ENCODE peak calls at places on chromosomes 11 and 22, in seven cellular contexts. H, J, R, V, N, M and C are unnamed samples.

GRCh38 chr22:26215766-26216165 is 46.5 kb downstream of the SEZ6L start:
- DNase-seq in H (no peak), V (no peak), M (no peak), N (no peak), R (no peak), J (no peak), C (no peak)

GRCh38 chr11:123159146-123159857 is 35.7 kb downstream of the CLMP start:
- DNase-seq in J (peak; percentile 47), N (no peak), H (no peak), V (no peak), R (no peak), M (no peak), C (no peak)

GRCh38 chr11:48037709-48038468 is 57.5 kb downstream of the PTPRJ start:
- DNase-seq in J (peak; percentile 77), H (no peak), R (peak; percentile 54), V (no peak), N (no peak), M (no peak), C (no peak)

GRCh38 chr11:46210133-46210636 is 67.3 kb upstream of the CREB3L1 start:
- DNase-seq in M (no peak), H (no peak), N (no peak), R (peak; percentile 52), J (peak; percentile 72), V (no peak), C (no peak)

GRCh38 chr11:115745041-115745440 is 240.8 kb upstream of the CADM1 start:
- DNase-seq in M (no peak), J (no peak), V (no peak), R (no peak), H (no peak), N (no peak), C (no peak)

GRCh38 chr11:61392991-61393595 is 706 bp downstream of the TMEM216 start:
- DNase-seq in M (no peak), N (no peak), H (no peak), J (peak; percentile 34), V (peak; percentile 30), R (no peak), C (no peak)

GRCh38 chr11:34654491-34655334 is 33.8 kb downstream of the EHF start:
- DNase-seq in H (peak; percentile 64), R (peak; percentile 37), J (peak; percentile 66), V (no peak), M (no peak), N (no peak), C (no peak)

GRCh38 chr11:128437137-128437536 is 150.2 kb downstream of the ETS1 start:
- DNase-seq in J (peak; percentile 79), N (peak; percentile 45), M (no peak), V (peak; percentile 41), H (no peak), R (peak; percentile 68), C (no peak)

GRCh38 chr11:128250482-128250881 is 336.9 kb downstream of the ETS1 start:
- DNase-seq in M (no peak), N (no peak), H (no peak), V (no peak), J (no peak), R (no peak), C (no peak)

GRCh38 chr22:42820075-42820763 is 36.9 kb downstream of the ARFGAP3 start:
- DNase-seq in N (no peak), R (peak; percentile 71), H (no peak), J (peak; percentile 93), V (peak; percentile 9), M (no peak), C (no peak)

GRCh38 chr11:8863838-8864237 is 47.2 kb upstream of the AKIP1 start:
- DNase-seq in R (peak; percentile 70), V (no peak), N (no peak), M (no peak), J (peak; percentile 78), H (no peak), C (no peak)

GRCh38 chr11:106156290-106156937 is 79.0 kb downstream of the AASDHPPT start:
- DNase-seq in H (no peak), N (peak; percentile 30), J (peak; percentile 83), M (no peak), R (peak; percentile 77), V (peak; percentile 47), C (no peak)

GRCh38 chr11:66637557-66638176 is 836 bp upstream of the RBM4 start:
- DNase-seq in N (no peak), M (no peak), R (no peak), J (peak; percentile 46), H (no peak), V (peak; percentile 54), C (no peak)

GRCh38 chr11:130145975-130146776 is 13.4 kb upstream of the ST14 start:
- DNase-seq in H (no peak), V (no peak), M (no peak), N (no peak), R (no peak), J (no peak), C (no peak)

GRCh38 chr11:115219378-115219777 is 284.8 kb downstream of the CADM1 start:
- DNase-seq in H (no peak), N (no peak), R (no peak), V (no peak), J (no peak), M (no peak), C (no peak)

GRCh38 chr11:68014157-68014965 is 4.2 kb downstream of the ALDH3B1 start:
- DNase-seq in V (no peak), H (peak; percentile 61), J (peak; percentile 87), R (peak; percentile 73), M (no peak), N (peak; percentile 51), C (no peak)

GRCh38 chr22:40721266-40721665 is 42.0 kb downstream of the MCHR1 start:
- DNase-seq in V (no peak), R (peak; percentile 71), H (no peak), N (no peak), M (no peak), J (peak; percentile 71), C (no peak)

GRCh38 chr11:125593113-125593761 is 585 bp downstream of the STT3A start:
- DNase-seq in J (peak; percentile 46), R (peak; percentile 37), V (no peak), N (no peak), M (no peak), H (no peak), C (no peak)

GRCh38 chr11:59141673-59142460 is 789 bp upstream of the FAM111A start:
- DNase-seq in R (peak; percentile 66), J (peak; percentile 68), M (no peak), H (no peak), N (no peak), V (no peak), C (no peak)
- H3K4me1 ChIP-seq in R (peaks cover 15% of the 10 kb centered on the region), J (peaks cover 3% of the 10 kb centered on the region), M (peaks cover 40% of the 10 kb centered on the region), H (no peaks in the 10 kb centered on the region), N (peaks cover 6% of the 10 kb centered on the region), V (peaks cover 4% of the 10 kb centered on the region), C (peaks cover 19% of the 10 kb centered on the region)

DNA sequence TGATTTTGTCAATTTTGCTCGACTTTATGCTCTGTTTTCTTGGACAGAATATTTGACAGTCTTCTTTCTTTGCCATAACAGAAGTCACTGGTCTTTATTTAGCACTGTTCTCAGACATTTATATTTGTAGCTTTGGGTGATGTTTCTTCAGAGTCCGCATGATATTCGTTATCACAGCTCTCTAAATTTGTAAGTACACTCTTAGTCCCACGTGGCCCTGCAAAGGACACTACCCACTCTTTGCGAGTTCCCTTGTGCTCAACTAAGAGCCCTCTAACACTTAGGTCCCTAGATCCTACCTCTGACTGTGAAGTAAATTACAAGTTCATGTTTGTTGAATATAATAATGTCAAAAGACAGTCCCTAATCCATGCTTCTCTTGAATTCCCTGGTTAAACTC is 651.9 kb downstream of the NTM start:
- DNase-seq in M (no peak), N (no peak), J (no peak), V (no peak), H (no peak), R (no peak), C (no peak)
- H3K27ac ChIP-seq in M (no peak overlapping the region), N (no peak overlapping the region), J (no peak overlapping the region), V (no peak overlapping the region), H (no peak overlapping the region), R (no peak overlapping the region), C (no peak overlapping the region)

DNA sequence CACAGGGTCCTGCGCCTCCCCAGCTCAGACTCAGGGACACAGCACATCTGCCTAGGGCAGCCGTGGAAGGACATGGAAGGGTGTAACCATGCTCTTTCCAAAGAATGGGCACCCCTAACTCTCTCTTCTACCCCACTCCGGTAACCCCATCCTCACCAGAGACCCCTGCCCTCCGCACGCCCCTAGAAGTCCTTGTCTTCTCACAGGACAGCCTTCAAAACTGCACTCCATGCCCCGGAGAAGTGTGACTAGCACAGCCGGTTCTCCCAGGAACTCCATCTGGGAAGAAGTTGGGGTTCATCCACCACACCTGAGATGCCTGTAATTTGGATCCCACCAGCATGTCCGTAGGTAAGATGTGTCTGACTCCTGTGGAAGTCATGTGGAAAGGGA is 25.0 kb downstream of the P2RY2 start:
- DNase-seq in H (no peak), J (no peak), N (no peak), V (no peak), M (no peak), R (no peak), C (no peak)
- H3K36me3 ChIP-seq in H (no peaks in the 10 kb centered on the region), J (no peaks in the 10 kb centered on the region), N (no peaks in the 10 kb centered on the region), V (no peaks in the 10 kb centered on the region), M (no peaks in the 10 kb centered on the region), R (no peaks in the 10 kb centered on the region), C (no peaks in the 10 kb centered on the region)

GRCh38 chr11:64869571-64870175 is 8.7 kb downstream of the EHD1 start:
- DNase-seq in V (no peak), R (no peak), M (no peak), N (no peak), H (no peak), J (no peak), C (no peak)

GRCh38 chr11:64872790-64873488 is 5.5 kb downstream of the EHD1 start:
- DNase-seq in H (no peak), J (no peak), V (no peak), R (no peak), M (peak; percentile 25), N (no peak), C (no peak)

GRCh38 chr11:64868904-64869570 is 9.4 kb downstream of the EHD1 start:
- DNase-seq in J (peak; percentile 94), N (peak; percentile 55), H (no peak), R (peak; percentile 93), M (peak; percentile 54), V (no peak), C (no peak)

GRCh38 chr11:64870176-64870892 is 8.1 kb downstream of the EHD1 start:
- DNase-seq in N (no peak), M (no peak), V (no peak), H (no peak), J (peak; percentile 78), R (peak; percentile 75), C (no peak)

DNA sequence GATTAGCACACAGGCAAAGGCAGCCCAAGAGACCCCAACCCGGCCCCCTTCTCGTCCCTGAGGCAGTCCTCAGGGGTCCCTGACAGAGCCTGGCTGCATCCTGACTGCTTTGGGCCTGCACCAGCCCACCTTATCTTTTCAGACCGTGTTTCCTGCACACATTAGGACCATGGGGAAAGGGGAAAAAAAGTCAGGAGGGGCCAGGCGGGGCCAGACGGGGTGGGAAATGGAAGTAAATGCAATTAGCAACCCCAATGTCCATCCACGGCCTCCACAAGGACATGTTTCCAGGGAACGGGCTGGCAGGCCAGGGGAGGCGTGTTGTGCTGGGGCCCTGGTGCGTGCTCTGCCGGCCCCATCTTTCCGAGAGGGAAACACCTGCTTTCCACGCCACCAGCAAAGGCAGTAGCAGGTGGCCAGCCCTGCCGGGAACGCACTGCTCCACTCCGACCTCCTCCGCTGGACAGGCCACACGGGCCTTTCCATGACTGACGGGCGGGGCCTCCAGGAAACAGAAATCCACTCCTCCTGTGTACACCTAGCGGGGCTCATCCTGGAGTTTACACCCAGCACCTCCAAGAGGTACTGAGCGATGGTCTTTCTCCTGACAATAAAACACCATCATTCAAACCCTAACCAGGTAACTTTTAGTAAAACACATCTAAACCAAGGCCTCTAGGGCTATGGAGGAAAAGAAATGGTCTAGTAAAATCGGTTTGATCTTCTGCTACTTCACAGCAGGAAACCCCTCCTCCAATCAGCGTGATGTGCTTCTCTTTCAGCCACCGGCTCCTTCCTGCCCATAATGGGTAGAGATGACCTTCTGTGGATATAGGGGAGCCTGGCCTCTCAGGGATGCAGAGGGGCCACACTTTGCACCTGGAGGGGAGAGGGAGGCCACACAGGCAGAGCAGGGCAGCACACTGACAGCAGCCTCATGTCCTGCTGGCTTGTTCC is 7.2 kb downstream of the EHD1 start:
- DNase-seq in J (no peak), V (no peak), M (no peak), N (no peak), H (no peak), R (no peak), C (no peak)
- H3K4me1 ChIP-seq in J (peaks cover 49% of the 10 kb centered on the region), V (peaks cover 34% of the 10 kb centered on the region), M (peaks cover 96% of the 10 kb centered on the region), N (peaks cover 20% of the 10 kb centered on the region), H (peaks cover 4% of the 10 kb centered on the region), R (peaks cover 62% of the 10 kb centered on the region), C (peaks cover 79% of the 10 kb centered on the region)